ENCODE peak calls at places on chromosomes 1 and 21, in six cellular contexts. S, B, H, G, Y and K are unnamed samples.

GRCh38 chr1:204545881-204546280 is 29.7 kb downstream of the MDM4 start:
- DNase-seq in S (no peak), B (no peak), H (no peak), G (no peak), Y (no peak), K (no peak)

GRCh38 chr1:222995230-222995580 is 147.8 kb downstream of the TLR5 start:
- DNase-seq in S (no peak), B (no peak), H (no peak), G (no peak), Y (no peak), K (no peak)

GRCh38 chr1:167661527-167662436 is 31.8 kb downstream of the RCSD1 start:
- DNase-seq in S (no peak), B (no peak), H (no peak), G (peak; percentile 91), Y (no peak), K (no peak)

GRCh38 chr1:229342902-229343587 is at the start of gene CCSAP:
- DNase-seq in S (no peak), B (peak; percentile 45), H (peak; percentile 73), G (peak; percentile 38), Y (peak; percentile 93), K (peak; percentile 79)

GRCh38 chr1:40944841-40945430 is 34.6 kb upstream of the CTPS1 start:
- DNase-seq in S (no peak), B (no peak), H (peak; percentile 74), G (peak; percentile 43), Y (no peak), K (no peak)

GRCh38 chr1:150320667-150320978 is 710 bp upstream of the PRPF3 start:
- DNase-seq in S (no peak), B (no peak), H (no peak), G (no peak), Y (no peak), K (no peak)

GRCh38 chr1:205013683-205014367 is 29.2 kb upstream of the CNTN2 start:
- DNase-seq in S (no peak), B (peak; percentile 53), H (no peak), G (no peak), Y (no peak), K (no peak)

GRCh38 chr1:155127105-155127671 is 488 bp upstream of the EFNA1 start:
- DNase-seq in S (no peak), B (peak; percentile 61), H (peak; percentile 92), G (peak; percentile 57), Y (peak; percentile 79), K (peak; percentile 35)

GRCh38 chr21:29634410-29634809 is 305.4 kb downstream of the GRIK1 start:
- DNase-seq in S (no peak), B (no peak), H (no peak), G (no peak), Y (no peak), K (no peak)

GRCh38 chr1:159098596-159098995 is 22.0 kb upstream of the AIM2 start:
- DNase-seq in S (no peak), B (no peak), H (no peak), G (no peak), Y (no peak), K (no peak)

GRCh38 chr1:171841931-171842723 is 829 bp downstream of the DNM3 start:
- DNase-seq in S (no peak), B (peak; percentile 29), H (peak; percentile 45), G (no peak), Y (no peak), K (peak; percentile 16)

GRCh38 chr1:209675567-209676154 is 449 bp downstream of the G0S2 start:
- DNase-seq in S (no peak), B (peak; percentile 60), H (no peak), G (peak; percentile 16), Y (peak; percentile 85), K (peak; percentile 64)

GRCh38 chr1:93878889-93879586 is at the start of gene DNTTIP2:
- DNase-seq in S (peak; percentile 79), B (peak; percentile 94), H (peak; percentile 94), G (peak; percentile 87), Y (peak; percentile 97), K (peak; percentile 91)
- TF ChIP-seq POLR2A in S (peak; percentile 88), B (peak; percentile 77), H (peak; percentile 83), G (peak; percentile 90), Y (peak; percentile 79), K (peak; percentile 95)

GRCh38 chr21:42721341-42721824 is 68.0 kb downstream of the PDE9A start:
- DNase-seq in S (no peak), B (peak; percentile 39), H (no peak), G (no peak), Y (no peak), K (no peak)
- TF ChIP-seq POLR2A in S (no peak), B (no peak), H (no peak), G (no peak), Y (no peak), K (no peak)

GRCh38 chr1:89044970-89045695 is 19.9 kb downstream of the GBP1 start:
- DNase-seq in S (no peak), B (no peak), H (no peak), G (no peak), Y (no peak), K (no peak)
- TF ChIP-seq POLR2A in S (no peak), B (no peak), H (peak; percentile 38), G (no peak), Y (no peak), K (no peak)

GRCh38 chr1:197145451-197146029 is 929 bp downstream of the ASPM start:
- DNase-seq in S (no peak), B (no peak), H (no peak), G (no peak), Y (no peak), K (peak; percentile 69)
- TF ChIP-seq POLR2A in S (no peak), B (no peak), H (no peak), G (no peak), Y (no peak), K (no peak)